ENCODE peak calls at places on chromosomes 2 and 18, in seven cellular contexts. D, Q, E, K, F, C and V are unnamed samples.
A peak's percentile ranks its signal among the peaks of the same experiment; 100 is the strongest.

GRCh38 chr2:112843836-112844235 is 7.3 kb upstream of the IL1B start:
- DNase-seq in D (no peak), Q (no peak), E (no peak), K (no peak), F (no peak), C (no peak), V (no peak)

GRCh38 chr2:201909961-201910361 is 103.6 kb downstream of the CDK15 start:
- DNase-seq in D (no peak), Q (no peak), E (no peak), K (no peak), F (no peak), C (peak; percentile 27), V (no peak)

GRCh38 chr2:24201496-24201895 is 26.6 kb downstream of the FAM228A start:
- DNase-seq in D (no peak), Q (no peak), E (no peak), K (no peak), F (no peak), C (no peak), V (no peak)

GRCh38 chr2:110095994-110096633 is 19.5 kb downstream of the MALL start:
- DNase-seq in D (no peak), Q (no peak), E (no peak), K (no peak), F (no peak), C (no peak), V (no peak)

GRCh38 chr2:98875081-98875728 is 60.8 kb downstream of the CRACDL start:
- DNase-seq in D (no peak), Q (no peak), E (no peak), K (no peak), F (no peak), C (peak; percentile 4), V (no peak)

GRCh38 chr18:2173464-2173863 is 397.8 kb downstream of the METTL4 start:
- DNase-seq in D (no peak), Q (no peak), E (no peak), K (no peak), F (no peak), C (no peak), V (peak; percentile 18)

GRCh38 chr18:56468379-56468778 is 170.0 kb downstream of the TXNL1 start:
- DNase-seq in D (no peak), Q (no peak), E (no peak), K (no peak), F (no peak), C (no peak), V (no peak)

GRCh38 chr2:83006991-83007390 is 1452.1 kb downstream of the SUCLG1 start:
- DNase-seq in D (no peak), Q (no peak), E (no peak), K (no peak), F (no peak), C (no peak), V (no peak)

GRCh38 chr2:168889635-168890005 is 610 bp downstream of the SPC25 start:
- DNase-seq in D (no peak), Q (no peak), E (no peak), K (no peak), F (peak; percentile 31), C (no peak), V (no peak)

GRCh38 chr2:23135481-23136100 is 249.4 kb upstream of the KLHL29 start:
- DNase-seq in D (no peak), Q (no peak), E (peak; percentile 9), K (no peak), F (no peak), C (no peak), V (no peak)

GRCh38 chr2:6757215-6757614 is 108.5 kb downstream of the CMPK2 start:
- DNase-seq in D (no peak), Q (no peak), E (no peak), K (no peak), F (no peak), C (no peak), V (no peak)

GRCh38 chr2:69149631-69150215 is 136.7 kb downstream of the ANTXR1 start:
- DNase-seq in D (no peak), Q (peak; percentile 44), E (peak; percentile 36), K (no peak), F (no peak), C (no peak), V (peak; percentile 12)

GRCh38 chr2:186903183-186903582 is 54.2 kb upstream of the ZSWIM2 start:
- DNase-seq in D (no peak), Q (peak; percentile 3), E (no peak), K (no peak), F (no peak), C (no peak), V (peak; percentile 5)
- TF ChIP-seq JUND in D (no peak), Q (no peak), E (no peak), K (no peak), F (no peak), C (no peak), V (no peak)

DNA sequence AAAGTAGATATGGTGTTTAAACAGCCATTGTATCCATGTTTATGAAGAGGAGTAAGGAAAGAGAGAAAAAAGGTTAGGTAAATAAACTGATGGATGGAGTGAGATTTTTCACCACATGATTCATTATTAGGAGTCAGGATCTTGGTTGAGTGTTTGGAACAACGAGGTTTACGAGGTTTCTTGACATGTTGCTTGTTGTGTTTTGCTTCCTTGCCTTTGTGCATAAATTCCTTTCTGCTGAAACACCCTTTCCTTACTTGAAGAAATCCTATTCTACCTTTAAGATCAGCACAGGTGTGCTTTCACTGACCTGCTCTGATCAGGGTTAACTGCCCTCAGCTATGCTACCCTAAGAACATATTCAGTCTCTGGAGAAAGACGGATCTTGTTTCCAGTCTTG is 66.6 kb downstream of the EFEMP1 start:
- DNase-seq in D (no peak), Q (no peak), E (no peak), K (no peak), F (no peak), C (no peak), V (no peak)
- TF ChIP-seq JUND in D (no peak), Q (no peak), E (no peak), K (no peak), F (no peak), C (no peak), V (no peak)

GRCh38 chr2:226985227-226985946 is 149.5 kb downstream of the RHBDD1 start:
- DNase-seq in D (peak; percentile 56), Q (peak; percentile 53), E (no peak), K (peak; percentile 17), F (peak; percentile 72), C (peak; percentile 43), V (peak; percentile 66)
- TF ChIP-seq JUND in D (no peak), Q (no peak), E (no peak), K (no peak), F (no peak), C (no peak), V (no peak)

GRCh38 chr18:3380384-3380961 is 69.5 kb upstream of the TGIF1 start:
- DNase-seq in D (peak; percentile 24), Q (no peak), E (no peak), K (no peak), F (no peak), C (no peak), V (no peak)
- TF ChIP-seq JUND in D (peak; percentile 15), Q (peak; percentile 36), E (no peak), K (no peak), F (no peak), C (no peak), V (no peak)

DNA sequence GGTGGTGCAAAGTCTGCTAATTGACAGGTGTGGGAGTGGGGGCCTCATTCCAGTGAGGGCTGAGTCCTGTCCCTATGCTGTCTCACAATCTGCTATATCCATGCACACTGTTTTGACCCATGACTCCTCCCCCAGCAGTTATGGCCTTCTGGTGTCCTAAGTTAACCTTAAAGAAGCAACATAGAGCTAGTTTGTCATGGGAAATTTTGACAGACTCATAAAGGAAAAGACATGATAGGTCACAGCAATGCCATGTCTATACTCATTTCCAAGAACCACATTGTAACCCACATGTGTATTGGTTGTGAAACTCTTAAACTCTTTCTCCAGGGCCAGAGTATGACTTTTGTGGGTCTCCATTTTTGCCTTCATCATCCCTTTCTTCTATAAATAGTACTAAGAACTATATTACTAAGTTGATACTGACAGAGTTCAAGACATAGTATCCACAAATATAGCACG is 78.2 kb upstream of the SLC1A4 start:
- DNase-seq in D (no peak), Q (no peak), E (no peak), K (no peak), F (no peak), C (no peak), V (no peak)
- TF ChIP-seq JUND in D (no peak), Q (no peak), E (no peak), K (no peak), F (no peak), C (no peak), V (no peak)

DNA sequence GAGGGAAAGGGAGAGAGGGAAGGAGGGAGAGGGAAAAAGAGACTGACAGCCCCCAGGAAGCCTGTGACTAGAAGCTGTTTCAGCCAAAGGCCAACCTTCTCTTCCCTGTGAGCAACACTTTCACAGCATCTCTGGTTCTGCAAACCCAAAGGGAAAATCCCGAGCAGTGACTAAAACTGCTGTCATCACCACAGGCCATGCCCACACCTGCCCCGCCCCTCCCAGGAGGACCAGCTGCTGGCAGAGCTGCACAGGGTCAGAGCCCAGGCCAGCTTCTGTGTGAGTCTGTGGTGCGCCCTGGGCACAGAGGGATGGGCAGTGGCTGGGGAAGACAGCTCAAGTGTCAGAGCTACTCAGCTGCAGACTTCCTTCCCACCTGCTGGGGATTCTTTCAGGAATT is 64.9 kb upstream of the OTOS start:
- DNase-seq in D (no peak), Q (no peak), E (no peak), K (no peak), F (no peak), C (no peak), V (no peak)
- TF ChIP-seq JUND in D (no peak), Q (no peak), E (no peak), K (no peak), F (no peak), C (no peak), V (no peak)

DNA sequence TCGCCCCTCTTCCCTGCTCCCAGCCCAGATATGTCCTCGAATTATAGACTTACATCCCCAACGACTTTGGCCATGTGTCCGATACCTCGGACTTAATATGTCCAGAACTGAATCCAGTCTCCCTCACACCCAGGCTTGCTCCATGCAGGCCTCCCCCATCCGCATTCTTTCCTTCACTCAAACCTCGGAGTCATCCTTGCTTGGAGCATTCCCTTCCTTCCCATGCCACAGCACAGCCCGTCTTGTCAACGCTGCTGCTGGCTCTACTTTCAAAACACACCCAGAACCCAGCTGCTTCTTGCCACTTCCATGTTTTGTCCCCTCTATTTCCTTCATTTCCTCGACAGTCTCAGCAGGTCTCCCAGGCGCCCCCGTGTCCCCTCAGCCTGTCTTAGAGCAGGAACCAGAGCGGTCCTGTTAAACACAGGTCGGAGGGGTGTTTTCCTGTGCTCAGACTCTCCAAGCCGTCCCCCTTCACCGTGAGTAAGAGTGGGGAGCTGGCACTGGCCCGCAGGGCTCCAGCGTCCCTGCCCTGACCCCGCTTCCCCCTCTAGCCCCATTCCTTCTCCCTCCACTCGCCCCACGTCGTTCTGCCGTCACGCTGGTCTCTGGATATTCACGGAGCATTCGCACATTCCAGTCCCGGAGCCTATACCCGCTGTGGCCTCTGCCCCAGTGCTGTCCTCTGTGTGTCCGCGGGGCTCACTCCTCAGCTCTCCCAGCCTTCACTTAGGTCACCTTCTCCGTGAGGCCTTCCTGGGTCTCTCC is 54.4 kb downstream of the VAPA start:
- DNase-seq in D (no peak), Q (no peak), E (no peak), K (no peak), F (no peak), C (no peak), V (no peak)
- TF ChIP-seq JUND in D (no peak), Q (no peak), E (no peak), K (no peak), F (no peak), C (no peak), V (no peak)

GRCh38 chr2:160630801-160631590 is 137.4 kb upstream of the RBMS1 start:
- DNase-seq in D (no peak), Q (peak; percentile 60), E (no peak), K (no peak), F (no peak), C (no peak), V (no peak)
- TF ChIP-seq JUND in D (no peak), Q (no peak), E (no peak), K (no peak), F (no peak), C (no peak), V (no peak)